ENCODE peak calls at places on chromosome 15, in four cellular contexts. S, Q, H and B are unnamed samples.

GRCh38 chr15:77002436-77002835 is 7.5 kb downstream of the PSTPIP1 start:
- DNase-seq in S (no peak), Q (no peak), H (no peak), B (no peak)

GRCh38 chr15:98823012-98823458 is 174.7 kb downstream of the IGF1R start:
- DNase-seq in S (no peak), Q (peak), H (no peak), B (no peak)

GRCh38 chr15:73902121-73903020 is 23.9 kb upstream of the LOXL1 start:
- DNase-seq in S (no peak), Q (no peak), H (peak), B (no peak)

GRCh38 chr15:73323374-73323955 is 45.3 kb downstream of the HCN4 start:
- DNase-seq in S (no peak), Q (no peak), H (no peak), B (no peak)

GRCh38 chr15:69380100-69380725 is 33.9 kb upstream of the KIF23 start:
- DNase-seq in S (no peak), Q (no peak), H (no peak), B (no peak)

GRCh38 chr15:85397151-85397550 is 16.7 kb downstream of the AKAP13 start:
- DNase-seq in S (no peak), Q (no peak), H (no peak), B (no peak)

GRCh38 chr15:72289597-72290325 is 17.4 kb upstream of the PARP6 start:
- DNase-seq in S (no peak), Q (no peak), H (no peak), B (peak)

GRCh38 chr15:84910928-84911623 is 26.6 kb downstream of the SLC28A1 start:
- DNase-seq in S (no peak), Q (no peak), H (no peak), B (no peak)

GRCh38 chr15:98775498-98776230 is 127.3 kb downstream of the IGF1R start:
- DNase-seq in S (no peak), Q (no peak), H (no peak), B (no peak)

GRCh38 chr15:74391604-74392401 is 24.4 kb upstream of the CYP11A1 start:
- DNase-seq in S (no peak), Q (no peak), H (no peak), B (no peak)

GRCh38 chr15:64144192-64144564 is 7.4 kb upstream of the SNX22 start:
- DNase-seq in S (no peak), Q (no peak), H (peak), B (no peak)

GRCh38 chr15:98562361-98562791 is 86.0 kb upstream of the IGF1R start:
- DNase-seq in S (no peak), Q (no peak), H (no peak), B (peak)

GRCh38 chr15:49380912-49381311 is 42.1 kb upstream of the FGF7 start:
- DNase-seq in S (no peak), Q (no peak), H (no peak), B (no peak)

GRCh38 chr15:94359716-94360115 is 128.4 kb downstream of the MCTP2 start:
- DNase-seq in S (no peak), Q (no peak), H (no peak), B (no peak)

GRCh38 chr15:43776101-43776717 is 557 bp downstream of the ELL3 start:
- DNase-seq in S (peak), Q (no peak), H (peak), B (peak)

GRCh38 chr15:91890614-91891013 is 37.1 kb downstream of the SLCO3A1 start:
- DNase-seq in S (no peak), Q (no peak), H (no peak), B (no peak)

GRCh38 chr15:38058596-38059075 is 124.2 kb downstream of the TMCO5A start:
- DNase-seq in S (no peak), Q (no peak), H (no peak), B (no peak)

GRCh38 chr15:33621156-33621555 is 310.4 kb downstream of the RYR3 start:
- DNase-seq in S (no peak), Q (no peak), H (no peak), B (no peak)

GRCh38 chr15:33618300-33618699 is 307.5 kb downstream of the RYR3 start:
- DNase-seq in S (no peak), Q (no peak), H (no peak), B (no peak)

GRCh38 chr15:33623010-33623409 is 312.2 kb downstream of the RYR3 start:
- DNase-seq in S (no peak), Q (no peak), H (no peak), B (no peak)
- TF ChIP-seq CTCF in S (no peak), Q (no peak), H (no peak), B (peak)

GRCh38 chr15:75620776-75621536 is 4.6 kb downstream of the SNUPN start:
- DNase-seq in S (no peak), Q (peak), H (peak), B (no peak)
- TF ChIP-seq CTCF in S (no peak), Q (peak), H (peak), B (no peak)

DNA sequence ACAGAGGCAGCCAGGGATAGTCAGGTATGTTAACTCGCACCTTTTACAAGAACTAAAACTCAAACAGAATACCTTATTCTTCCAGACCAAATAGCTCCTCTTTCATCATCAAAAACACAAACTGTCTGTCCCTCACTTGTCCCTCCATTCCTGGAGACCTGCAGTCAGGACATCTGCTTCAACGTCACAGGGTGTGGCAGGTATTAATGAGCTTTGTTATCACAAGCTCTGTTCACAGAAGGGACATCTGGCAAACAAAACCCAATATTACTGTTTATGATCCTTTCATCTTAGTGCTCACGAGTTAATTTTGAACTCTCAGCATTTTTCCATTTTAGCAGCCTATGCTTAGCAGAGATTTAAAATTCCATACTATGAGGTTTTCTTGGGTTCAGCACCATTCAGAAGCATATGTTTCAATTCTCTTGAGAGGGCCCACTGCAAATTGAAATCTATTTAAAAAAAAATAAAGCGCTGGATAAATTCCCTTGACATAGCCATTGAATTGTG is 32.9 kb downstream of the AP3S2 start:
- DNase-seq in S (no peak), Q (no peak), H (no peak), B (no peak)
- TF ChIP-seq CTCF in S (no peak), Q (no peak), H (no peak), B (no peak)

GRCh38 chr15:55088207-55088606 is 108.5 kb downstream of the RSL24D1 start:
- DNase-seq in S (no peak), Q (no peak), H (no peak), B (no peak)
- TF ChIP-seq CTCF in S (no peak), Q (no peak), H (no peak), B (no peak)

DNA sequence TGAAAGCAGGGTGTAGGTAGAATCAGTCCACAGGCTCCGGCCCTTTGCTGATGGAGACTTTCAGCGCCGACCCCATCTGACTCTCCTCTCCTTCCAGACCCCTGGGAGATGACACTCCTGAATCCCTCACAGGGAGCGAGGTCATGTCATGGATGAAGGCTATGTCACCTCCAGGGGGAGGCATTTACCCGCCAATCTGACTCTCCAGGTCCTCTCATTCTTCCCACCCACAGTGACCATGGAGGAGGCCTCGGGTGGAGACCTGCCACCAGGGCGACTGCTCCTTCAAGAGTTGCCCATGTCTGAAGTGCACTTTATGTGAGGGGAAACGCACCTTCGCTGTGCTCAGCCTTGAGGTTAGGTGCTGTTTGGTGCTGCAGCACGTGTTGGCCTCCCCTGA is 112.7 kb downstream of the KLF13 start:
- DNase-seq in S (peak), Q (no peak), H (no peak), B (peak)
- TF ChIP-seq CTCF in S (peak), Q (no peak), H (peak), B (no peak)

GRCh38 chr15:80745888-80746287 is 33.3 kb upstream of the CEMIP start:
- DNase-seq in S (no peak), Q (no peak), H (no peak), B (no peak)

GRCh38 chr15:80749589-80749988 is 29.6 kb upstream of the CEMIP start:
- DNase-seq in S (no peak), Q (no peak), H (no peak), B (no peak)

GRCh38 chr15:80744826-80745225 is 34.3 kb upstream of the CEMIP start:
- DNase-seq in S (no peak), Q (no peak), H (no peak), B (no peak)

GRCh38 chr15:80744411-80744810 is 34.8 kb upstream of the CEMIP start:
- DNase-seq in S (no peak), Q (no peak), H (no peak), B (no peak)

GRCh38 chr15:80747317-80748053 is 31.7 kb upstream of the CEMIP start:
- DNase-seq in S (no peak), Q (no peak), H (no peak), B (peak)
- TF ChIP-seq CTCF in S (no peak), Q (no peak), H (no peak), B (no peak)

GRCh38 chr15:25783607-25784131 is 79.5 kb downstream of the ATP10A start:
- DNase-seq in S (no peak), Q (no peak), H (no peak), B (peak)
- TF ChIP-seq CTCF in S (peak), Q (peak), H (peak), B (peak)

DNA sequence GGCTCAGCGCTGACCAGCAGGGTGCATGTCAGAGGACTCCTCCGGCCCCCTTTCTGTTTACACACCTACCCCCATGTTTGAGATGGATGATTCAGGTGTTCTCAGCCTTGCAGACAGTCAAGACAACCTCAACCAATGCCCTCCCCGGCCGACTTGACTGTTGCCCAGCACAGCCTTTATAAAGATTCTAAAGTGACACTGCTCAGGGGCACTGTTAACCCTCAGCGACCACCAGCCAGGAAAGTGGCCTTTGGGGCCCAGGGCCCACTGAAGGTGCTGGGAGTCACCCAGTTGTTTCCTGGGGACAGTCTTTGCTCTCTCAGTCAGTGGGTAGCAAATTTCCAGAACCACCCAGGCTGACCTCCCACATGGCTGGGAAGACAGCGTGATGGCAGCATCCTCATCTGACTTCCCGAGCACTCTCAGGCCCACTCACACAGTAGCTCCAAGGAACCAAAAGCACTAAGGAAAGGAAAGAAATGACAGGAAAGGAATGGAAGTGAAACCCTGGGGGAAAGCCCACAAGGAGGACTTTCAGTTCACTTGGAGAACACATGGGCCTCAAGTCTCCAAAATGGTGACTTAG is 128.4 kb downstream of the ASB7 start:
- DNase-seq in S (no peak), Q (no peak), H (no peak), B (no peak)
- TF ChIP-seq CTCF in S (no peak), Q (no peak), H (no peak), B (no peak)

GRCh38 chr15:35522061-35522460 is 23.9 kb downstream of the DPH6 start:
- DNase-seq in S (no peak), Q (peak), H (no peak), B (no peak)
- TF ChIP-seq CTCF in S (no peak), Q (peak), H (no peak), B (no peak)

DNA sequence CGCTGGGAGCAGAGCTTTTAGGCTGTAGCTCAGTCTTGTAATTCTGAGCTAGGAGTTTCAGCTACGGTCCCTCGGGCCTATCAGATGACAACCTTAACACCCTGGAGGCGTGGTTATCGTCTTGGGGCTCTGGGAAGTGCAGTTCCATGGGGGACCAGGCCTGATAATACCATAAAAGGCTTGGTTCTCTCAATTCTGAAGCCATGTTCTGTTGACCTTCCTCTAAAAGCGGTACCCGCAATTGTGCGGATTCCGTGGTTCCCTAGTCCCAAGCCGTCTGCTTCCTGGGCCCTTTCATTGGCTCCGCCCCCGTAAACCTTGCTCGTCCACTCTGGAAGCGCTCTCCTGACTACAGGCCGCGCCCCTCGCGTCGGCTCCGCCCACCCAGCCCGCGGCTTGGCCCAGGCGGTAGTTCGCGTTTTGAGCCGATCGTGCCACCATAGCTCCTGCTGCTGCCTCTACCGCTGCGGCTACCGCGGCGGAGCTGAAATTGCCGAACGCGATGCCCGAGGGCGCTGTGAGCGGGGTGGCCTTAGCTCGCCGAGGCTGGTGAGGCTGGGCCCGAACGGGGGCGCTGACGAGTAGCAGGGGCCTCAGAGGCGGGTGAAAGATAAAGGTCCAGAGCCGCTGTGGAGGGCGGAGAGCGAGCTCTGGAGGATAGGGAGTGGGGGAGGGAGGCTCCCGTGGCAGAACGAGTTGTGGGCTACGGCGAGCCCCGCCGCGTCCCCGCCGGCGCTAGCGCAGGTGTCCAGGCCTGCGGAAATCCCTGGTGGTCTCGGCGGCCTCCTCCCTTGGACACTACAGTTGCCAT is at the start of gene MAPKBP1:
- DNase-seq in S (peak), Q (peak), H (peak), B (peak)
- TF ChIP-seq CTCF in S (peak), Q (peak), H (peak), B (peak)